ENCODE peak calls at places on chromosomes 7 and 10, in six cellular contexts. One of them, this sample, is unnamed.

GRCh38 chr10:48625013-48625412 is 20.1 kb upstream of the ARHGAP22 start:
- DNase-seq in AG09309: no peak
- DNase-seq in choroid plexus epithelial cell: peak; percentile 53
- DNase-seq in DND-41: no peak
- DNase-seq in GM12865: no peak
- DNase-seq in dorsolateral prefrontal cortex: no peak
- DNase-seq in this sample: no peak

GRCh38 chr7:121286742-121287699 is 41.8 kb upstream of the WNT16 start:
- DNase-seq in DND-41: no peak
- DNase-seq in dorsolateral prefrontal cortex: no peak
- DNase-seq in choroid plexus epithelial cell: peak; percentile 37
- DNase-seq in GM12865: no peak
- DNase-seq in AG09309: no peak
- DNase-seq in this sample: no peak

GRCh38 chr7:2821161-2821841 is 22.8 kb downstream of the GNA12 start:
- DNase-seq in DND-41: no peak
- DNase-seq in dorsolateral prefrontal cortex: no peak
- DNase-seq in AG09309: peak; percentile 62
- DNase-seq in choroid plexus epithelial cell: peak; percentile 83
- DNase-seq in GM12865: peak; percentile 75
- DNase-seq in this sample: peak; percentile 65

GRCh38 chr10:12728569-12728968 is 272.9 kb downstream of the CCDC3 start:
- DNase-seq in choroid plexus epithelial cell: no peak
- DNase-seq in GM12865: no peak
- DNase-seq in DND-41: no peak
- DNase-seq in AG09309: no peak
- DNase-seq in dorsolateral prefrontal cortex: no peak
- DNase-seq in this sample: no peak

GRCh38 chr7:131605280-131605878 is 49.0 kb upstream of the PODXL start:
- DNase-seq in choroid plexus epithelial cell: no peak
- DNase-seq in AG09309: no peak
- DNase-seq in DND-41: no peak
- DNase-seq in dorsolateral prefrontal cortex: no peak
- DNase-seq in GM12865: no peak
- DNase-seq in this sample: no peak

GRCh38 chr10:69228151-69228550 is 8.0 kb downstream of the HKDC1 start:
- DNase-seq in choroid plexus epithelial cell: no peak
- DNase-seq in AG09309: no peak
- DNase-seq in GM12865: no peak
- DNase-seq in dorsolateral prefrontal cortex: no peak
- DNase-seq in DND-41: no peak
- DNase-seq in this sample: no peak

GRCh38 chr7:32219416-32219815 is 149.2 kb upstream of the PDE1C start:
- DNase-seq in choroid plexus epithelial cell: no peak
- DNase-seq in AG09309: no peak
- DNase-seq in GM12865: no peak
- DNase-seq in DND-41: no peak
- DNase-seq in dorsolateral prefrontal cortex: no peak
- DNase-seq in this sample: no peak

GRCh38 chr10:97726636-97727178 is 10.2 kb upstream of the ZFYVE27 start:
- DNase-seq in GM12865: no peak
- DNase-seq in dorsolateral prefrontal cortex: no peak
- DNase-seq in AG09309: peak; percentile 66
- DNase-seq in choroid plexus epithelial cell: peak; percentile 87
- DNase-seq in DND-41: no peak
- DNase-seq in this sample: no peak

GRCh38 chr10:129761981-129762956 is 201.8 kb downstream of the EBF3 start:
- DNase-seq in AG09309: no peak
- DNase-seq in choroid plexus epithelial cell: no peak
- DNase-seq in DND-41: no peak
- DNase-seq in GM12865: no peak
- DNase-seq in dorsolateral prefrontal cortex: peak; percentile 27
- DNase-seq in this sample: no peak

GRCh38 chr7:41472427-41473125 is 230.3 kb downstream of the INHBA start:
- DNase-seq in choroid plexus epithelial cell: peak; percentile 51
- DNase-seq in dorsolateral prefrontal cortex: no peak
- DNase-seq in DND-41: no peak
- DNase-seq in AG09309: no peak
- DNase-seq in GM12865: no peak
- DNase-seq in this sample: no peak

GRCh38 chr10:8137726-8138125 is 83.2 kb downstream of the GATA3 start:
- DNase-seq in choroid plexus epithelial cell: no peak
- DNase-seq in GM12865: peak; percentile 9
- DNase-seq in DND-41: no peak
- DNase-seq in AG09309: no peak
- DNase-seq in dorsolateral prefrontal cortex: no peak
- DNase-seq in this sample: no peak

DNA sequence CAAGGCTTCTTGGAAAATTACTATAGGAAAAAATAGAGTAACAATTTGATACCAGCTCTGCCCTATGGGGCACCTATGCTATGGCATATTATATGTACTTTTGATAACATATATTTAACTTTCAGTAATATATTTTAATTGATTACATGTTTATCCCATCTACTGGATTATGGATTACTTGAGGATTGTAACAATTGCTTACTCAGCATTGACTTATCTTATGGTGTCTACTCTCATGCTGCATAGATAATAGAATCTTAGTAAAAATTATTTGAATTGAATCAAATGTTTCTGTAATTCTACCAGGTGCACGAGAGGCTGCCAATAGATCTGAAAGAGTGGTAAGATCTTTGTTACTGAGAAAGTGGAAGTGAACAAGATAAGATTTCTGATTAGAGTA is 57.8 kb upstream of the CALCR start:
- DNase-seq in dorsolateral prefrontal cortex: no peak
- DNase-seq in AG09309: no peak
- DNase-seq in choroid plexus epithelial cell: no peak
- DNase-seq in GM12865: no peak
- DNase-seq in DND-41: no peak
- DNase-seq in this sample: no peak
- TF ChIP-seq CTCF in dorsolateral prefrontal cortex: no peak
- TF ChIP-seq CTCF in AG09309: no peak
- TF ChIP-seq CTCF in choroid plexus epithelial cell: no peak
- TF ChIP-seq CTCF in GM12865: no peak
- TF ChIP-seq CTCF in DND-41: no peak
- TF ChIP-seq CTCF in this sample: no peak

DNA sequence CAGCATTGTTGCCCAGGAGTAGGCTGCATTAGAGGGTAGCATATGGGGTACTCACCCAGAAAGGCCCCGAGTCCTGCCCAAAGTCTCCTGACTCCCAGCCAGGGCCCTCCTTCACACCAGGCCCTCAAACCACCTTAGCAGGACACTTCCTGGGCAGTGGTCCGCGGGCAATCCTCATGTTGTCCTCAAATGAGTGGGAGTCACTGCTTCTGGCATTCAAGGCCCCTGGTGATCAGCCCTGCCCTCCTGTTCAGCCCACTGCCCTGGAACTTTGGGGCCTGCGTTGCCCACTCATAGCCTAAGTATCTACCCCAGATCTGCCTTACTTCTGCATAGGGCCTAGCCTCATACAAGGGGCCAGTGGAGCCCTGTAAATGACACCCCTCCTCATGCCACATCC is 70.9 kb upstream of the PRLHR start:
- DNase-seq in AG09309: no peak
- DNase-seq in GM12865: no peak
- DNase-seq in DND-41: no peak
- DNase-seq in choroid plexus epithelial cell: no peak
- DNase-seq in dorsolateral prefrontal cortex: no peak
- DNase-seq in this sample: no peak
- TF ChIP-seq CTCF in AG09309: no peak
- TF ChIP-seq CTCF in GM12865: no peak
- TF ChIP-seq CTCF in DND-41: no peak
- TF ChIP-seq CTCF in choroid plexus epithelial cell: no peak
- TF ChIP-seq CTCF in dorsolateral prefrontal cortex: no peak
- TF ChIP-seq CTCF in this sample: no peak

DNA sequence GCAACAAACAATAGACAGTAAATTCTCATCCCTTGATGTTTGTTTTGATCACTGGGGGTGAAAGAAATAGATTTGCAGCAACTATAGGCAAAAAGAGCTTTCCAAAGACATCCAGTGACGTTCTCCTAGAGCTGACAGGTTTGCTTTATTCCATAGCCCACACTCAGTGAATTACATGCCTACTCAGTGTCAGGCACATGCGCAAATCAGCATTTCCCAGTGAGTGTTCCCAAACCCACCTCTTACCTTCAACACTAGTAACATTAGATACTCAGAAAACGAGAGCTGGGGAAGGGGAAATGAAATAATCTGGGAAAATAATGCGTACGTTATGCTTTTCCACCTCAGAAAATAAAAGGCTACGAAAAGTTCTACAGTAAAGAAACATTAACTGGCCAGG is 144.1 kb downstream of the CPEB3 start:
- DNase-seq in GM12865: no peak
- DNase-seq in dorsolateral prefrontal cortex: no peak
- DNase-seq in AG09309: no peak
- DNase-seq in DND-41: no peak
- DNase-seq in choroid plexus epithelial cell: no peak
- DNase-seq in this sample: no peak
- TF ChIP-seq CTCF in GM12865: no peak
- TF ChIP-seq CTCF in dorsolateral prefrontal cortex: no peak
- TF ChIP-seq CTCF in AG09309: no peak
- TF ChIP-seq CTCF in DND-41: no peak
- TF ChIP-seq CTCF in choroid plexus epithelial cell: no peak
- TF ChIP-seq CTCF in this sample: no peak

GRCh38 chr10:74419491-74420466 is 268.8 kb downstream of the ADK start:
- DNase-seq in GM12865: peak; percentile 45
- DNase-seq in AG09309: no peak
- DNase-seq in choroid plexus epithelial cell: peak; percentile 53
- DNase-seq in DND-41: peak; percentile 18
- DNase-seq in dorsolateral prefrontal cortex: no peak
- DNase-seq in this sample: peak; percentile 10
- TF ChIP-seq CTCF in GM12865: peak; percentile 25
- TF ChIP-seq CTCF in AG09309: peak; percentile 48
- TF ChIP-seq CTCF in choroid plexus epithelial cell: peak; percentile 61
- TF ChIP-seq CTCF in DND-41: peak; percentile 49
- TF ChIP-seq CTCF in dorsolateral prefrontal cortex: peak; percentile 33
- TF ChIP-seq CTCF in this sample: no peak

GRCh38 chr10:57715233-57715632 is 552.5 kb downstream of the IPMK start:
- DNase-seq in AG09309: no peak
- DNase-seq in DND-41: no peak
- DNase-seq in choroid plexus epithelial cell: no peak
- DNase-seq in GM12865: no peak
- DNase-seq in dorsolateral prefrontal cortex: no peak
- DNase-seq in this sample: no peak

GRCh38 chr10:57716884-57717283 is 550.8 kb downstream of the IPMK start:
- DNase-seq in AG09309: no peak
- DNase-seq in DND-41: no peak
- DNase-seq in choroid plexus epithelial cell: peak; percentile 83
- DNase-seq in GM12865: no peak
- DNase-seq in dorsolateral prefrontal cortex: no peak
- DNase-seq in this sample: no peak
- TF ChIP-seq CTCF in AG09309: peak; percentile 56
- TF ChIP-seq CTCF in DND-41: no peak
- TF ChIP-seq CTCF in choroid plexus epithelial cell: peak; percentile 74
- TF ChIP-seq CTCF in GM12865: no peak
- TF ChIP-seq CTCF in dorsolateral prefrontal cortex: no peak
- TF ChIP-seq CTCF in this sample: no peak